ENCODE peak calls at places on chromosomes 13 and 19, in four cellular contexts. E, W, J and Z are unnamed samples.

GRCh38 chr19:33448159-33448516 is 73.5 kb downstream of the PEPD start:
- DNase-seq in E (no peak), W (no peak), J (no peak), Z (no peak)

GRCh38 chr19:49499030-49499670 is 2.9 kb downstream of the RPS11 start:
- DNase-seq in E (no peak), W (no peak), J (no peak), Z (no peak)

GRCh38 chr19:18804139-18804601 is 13.1 kb upstream of the COMP start:
- DNase-seq in E (no peak), W (no peak), J (no peak), Z (no peak)

GRCh38 chr19:18029617-18030338 is 21.8 kb downstream of the ARRDC2 start:
- DNase-seq in E (peak), W (peak), J (no peak), Z (peak)

GRCh38 chr19:11574689-11575088 is 2.8 kb downstream of the ACP5 start:
- DNase-seq in E (no peak), W (no peak), J (no peak), Z (no peak)

GRCh38 chr13:46179576-46180368 is 2.2 kb downstream of the LCP1 start:
- DNase-seq in E (no peak), W (no peak), J (no peak), Z (no peak)

GRCh38 chr13:42247883-42248282 is 24.1 kb upstream of the AKAP11 start:
- DNase-seq in E (peak), W (peak), J (no peak), Z (no peak)

GRCh38 chr13:52112606-52113005 is 16.3 kb downstream of the NEK5 start:
- DNase-seq in E (no peak), W (no peak), J (no peak), Z (no peak)

GRCh38 chr13:75469087-75469486 is 12.9 kb downstream of the TBC1D4 start:
- DNase-seq in E (no peak), W (no peak), J (no peak), Z (no peak)

GRCh38 chr19:34794289-34794960 is 21.4 kb upstream of the ZNF599 start:
- DNase-seq in E (no peak), W (peak), J (no peak), Z (peak)

GRCh38 chr19:19900124-19900523 is 622 bp upstream of the ZNF93 start:
- DNase-seq in E (peak), W (no peak), J (peak), Z (peak)

GRCh38 chr19:31380854-31381253 is 31.6 kb upstream of the TSHZ3 start:
- DNase-seq in E (no peak), W (no peak), J (no peak), Z (no peak)

GRCh38 chr13:36599641-36600040 is 74.2 kb upstream of the SERTM1 start:
- DNase-seq in E (no peak), W (no peak), J (no peak), Z (no peak)

GRCh38 chr19:49830766-49831165 is 12.7 kb downstream of the MED25 start:
- DNase-seq in E (no peak), W (no peak), J (no peak), Z (no peak)

GRCh38 chr19:17762505-17763229 is 11.4 kb downstream of the FCHO1 start:
- DNase-seq in E (peak), W (peak), J (peak), Z (peak)

GRCh38 chr13:110244096-110244830 is 62.7 kb downstream of the COL4A1 start:
- DNase-seq in E (peak), W (no peak), J (peak), Z (no peak)

GRCh38 chr19:49635530-49636229 is 4.3 kb downstream of the RRAS start:
- DNase-seq in E (peak), W (no peak), J (no peak), Z (no peak)

GRCh38 chr13:95956589-95957148 is 96.5 kb downstream of the UGGT2 start:
- DNase-seq in E (peak), W (peak), J (peak), Z (peak)

GRCh38 chr13:41971848-41972247 is 10.9 kb upstream of the VWA8 start:
- DNase-seq in E (no peak), W (no peak), J (no peak), Z (no peak)

GRCh38 chr19:18847516-18848463 is 16.0 kb downstream of the UPF1 start:
- DNase-seq in E (peak), W (no peak), J (peak), Z (peak)

GRCh38 chr19:29311391-29311790 is 98.4 kb upstream of the UQCRFS1 start:
- DNase-seq in E (no peak), W (no peak), J (no peak), Z (no peak)

GRCh38 chr19:44925114-44925891 is 10.9 kb downstream of the APOC1 start:
- DNase-seq in E (peak), W (no peak), J (peak), Z (peak)

GRCh38 chr13:29464105-29464679 is 131.3 kb downstream of the SLC7A1 start:
- DNase-seq in E (no peak), W (no peak), J (no peak), Z (no peak)

GRCh38 chr13:97502192-97502591 is 68.2 kb downstream of the RAP2A start:
- DNase-seq in E (peak), W (no peak), J (peak), Z (peak)

GRCh38 chr13:80145291-80145690 is 195.6 kb downstream of the SPRY2 start:
- DNase-seq in E (no peak), W (no peak), J (peak), Z (no peak)

GRCh38 chr19:35170359-35171061 is 16.0 kb downstream of the FXYD5 start:
- DNase-seq in E (peak), W (no peak), J (peak), Z (peak)

GRCh38 chr19:30154410-30154809 is 212.4 kb downstream of the URI1 start:
- DNase-seq in E (no peak), W (no peak), J (no peak), Z (no peak)

GRCh38 chr13:113153810-113154748 is 4.4 kb upstream of the PROZ start:
- DNase-seq in E (peak), W (peak), J (peak), Z (peak)

GRCh38 chr19:49809155-49809986 is 3.7 kb downstream of the FUZ start:
- DNase-seq in E (no peak), W (no peak), J (peak), Z (no peak)

GRCh38 chr19:4327877-4328242 is 10.8 kb downstream of the STAP2 start:
- DNase-seq in E (no peak), W (no peak), J (no peak), Z (no peak)

GRCh38 chr13:94825507-94825906 is 113.2 kb upstream of the SOX21 start:
- DNase-seq in E (peak), W (no peak), J (peak), Z (peak)

GRCh38 chr19:14370169-14370998 is 10.9 kb upstream of the ADGRE5 start:
- DNase-seq in E (no peak), W (no peak), J (no peak), Z (no peak)

GRCh38 chr13:107847406-107847805 is 367.9 kb downstream of the LIG4 start:
- DNase-seq in E (no peak), W (no peak), J (no peak), Z (peak)

GRCh38 chr13:54261856-54262255 is 1233.2 kb downstream of the OLFM4 start:
- DNase-seq in E (no peak), W (no peak), J (no peak), Z (no peak)
- H3K4me3 ChIP-seq in E (no peak), W (no peak), J (no peak), Z (no peak)

GRCh38 chr13:25051065-25051464 is 44.9 kb upstream of the PABPC3 start:
- DNase-seq in E (no peak), W (no peak), J (no peak), Z (no peak)

GRCh38 chr13:25042141-25042540 is 53.8 kb upstream of the PABPC3 start:
- DNase-seq in E (no peak), W (no peak), J (no peak), Z (no peak)

GRCh38 chr13:25044071-25044470 is 51.9 kb upstream of the PABPC3 start:
- DNase-seq in E (no peak), W (no peak), J (no peak), Z (no peak)

GRCh38 chr13:25046985-25047660 is 48.8 kb upstream of the PABPC3 start:
- DNase-seq in E (peak), W (peak), J (no peak), Z (peak)

GRCh38 chr13:25046274-25046984 is 49.5 kb upstream of the PABPC3 start:
- DNase-seq in E (no peak), W (no peak), J (no peak), Z (no peak)
- TF ChIP-seq CTCF in E (no peak), W (no peak), J (no peak), Z (no peak)

GRCh38 chr19:2670217-2670616 is 32.3 kb downstream of the GNG7 start:
- DNase-seq in E (no peak), W (no peak), J (no peak), Z (no peak)
- H3K4me3 ChIP-seq in E (no peak), W (no peak), J (no peak), Z (no peak)

GRCh38 chr13:49622174-49622946 is 5.9 kb upstream of the ARL11 start:
- DNase-seq in E (no peak), W (no peak), J (peak), Z (no peak)
- TF ChIP-seq CTCF in E (no peak), W (no peak), J (no peak), Z (no peak)

GRCh38 chr13:26111797-26112196 is 60.0 kb upstream of the SHISA2 start:
- DNase-seq in E (no peak), W (no peak), J (no peak), Z (no peak)

GRCh38 chr13:26117620-26118019 is 65.8 kb upstream of the SHISA2 start:
- DNase-seq in E (no peak), W (no peak), J (no peak), Z (no peak)

DNA sequence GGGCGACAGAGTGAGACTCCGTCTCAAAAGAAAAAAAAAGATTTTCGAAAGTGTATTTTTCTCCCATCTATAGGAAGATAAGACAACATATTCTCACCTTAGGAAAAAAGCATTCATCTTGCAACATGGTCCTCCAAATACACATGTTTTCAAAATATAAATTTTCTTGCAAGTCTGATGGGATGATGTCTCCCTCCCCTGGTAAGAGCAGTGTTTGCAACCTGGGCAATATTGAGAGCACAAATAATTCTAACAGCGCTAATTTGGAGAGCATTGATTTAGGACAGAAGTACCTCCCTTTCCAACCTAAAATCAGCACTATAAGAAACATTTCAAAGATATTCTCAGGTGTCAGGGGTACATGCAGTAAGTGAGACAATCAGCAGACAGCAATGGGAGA is 61.0 kb upstream of the SHISA2 start:
- DNase-seq in E (no peak), W (peak), J (no peak), Z (no peak)
- H3K4me3 ChIP-seq in E (no peak), W (no peak), J (no peak), Z (no peak)

DNA sequence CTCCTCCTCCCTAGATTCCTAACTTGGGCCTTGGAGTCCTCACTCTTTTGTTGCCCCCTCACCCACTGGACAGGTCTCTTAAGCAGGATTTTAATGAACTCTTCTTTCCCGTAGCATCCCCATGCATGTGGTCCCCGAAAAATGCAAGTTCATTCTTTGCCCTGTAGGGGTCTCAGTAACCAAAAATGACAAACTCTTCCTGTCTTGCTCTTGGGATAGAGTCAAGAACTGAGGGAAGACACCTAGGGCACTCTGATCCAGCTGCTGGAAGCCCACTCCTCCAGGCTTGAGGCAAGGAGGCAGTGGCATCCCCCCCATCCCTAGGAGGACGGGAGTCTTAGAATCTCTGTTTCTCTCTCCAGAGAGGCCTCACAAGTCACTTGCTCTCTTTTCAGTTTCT is 987.0 kb downstream of the DIAPH3 start:
- DNase-seq in E (no peak), W (no peak), J (no peak), Z (peak)
- TF ChIP-seq CTCF in E (no peak), W (no peak), J (no peak), Z (peak)

GRCh38 chr19:46785054-46785979 is 3.1 kb downstream of the SLC1A5 start:
- DNase-seq in E (peak), W (peak), J (peak), Z (no peak)
- H3K4me3 ChIP-seq in E (peak), W (peak), J (peak), Z (peak)

DNA sequence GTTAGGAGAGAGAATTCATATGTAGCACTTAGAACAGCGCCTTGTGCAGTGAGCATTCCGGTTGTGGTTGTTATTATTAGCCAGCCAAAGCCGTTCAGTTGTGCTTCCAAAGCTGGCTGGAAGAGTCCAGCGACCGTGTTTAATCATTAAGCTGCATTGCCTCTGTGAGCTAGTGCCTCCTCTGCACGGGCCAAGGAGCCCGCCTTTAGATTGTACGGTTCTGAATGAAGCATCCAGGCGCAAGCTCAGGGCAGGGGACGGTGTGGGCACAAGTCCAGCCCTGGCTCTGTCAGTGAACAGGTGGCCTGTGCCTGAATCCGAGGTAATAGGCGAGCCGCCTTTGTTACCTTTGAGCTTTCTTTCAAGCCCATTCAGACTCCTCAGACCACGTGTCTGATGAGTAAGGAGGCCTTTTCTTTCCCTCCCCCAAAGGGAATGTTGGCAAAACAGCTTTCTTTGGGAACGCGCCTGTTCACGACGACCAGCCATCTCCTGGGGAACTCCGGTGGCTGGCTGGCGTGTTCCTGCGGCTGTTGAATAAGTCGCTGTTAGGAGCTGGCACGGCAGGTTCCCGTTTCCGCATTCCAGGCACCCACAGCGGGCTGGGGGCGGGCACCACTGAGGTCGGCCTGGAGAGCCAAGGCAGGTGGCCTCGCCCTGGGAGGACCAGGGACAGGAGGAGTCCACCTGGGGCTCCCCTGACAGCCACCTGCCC is 25.1 kb downstream of the SIPA1L3 start:
- DNase-seq in E (peak), W (peak), J (peak), Z (peak)
- TF ChIP-seq CTCF in E (no peak), W (peak), J (no peak), Z (peak)

GRCh38 chr19:23547156-23547555 is 139.9 kb downstream of the ZNF675 start:
- DNase-seq in E (no peak), W (no peak), J (no peak), Z (no peak)
- H3K4me3 ChIP-seq in E (no peak), W (no peak), J (no peak), Z (no peak)